ENCODE peak calls at places on chromosome 2, in four cellular contexts. B, P, V and W are unnamed samples.

GRCh38 chr2:109438773-109439191 is 175.0 kb downstream of the SEPTIN10 start:
- DNase-seq in B (peak), P (no peak), V (no peak), W (no peak)

GRCh38 chr2:58039170-58039611 is 7.4 kb upstream of the VRK2 start:
- DNase-seq in B (peak), P (no peak), V (no peak), W (no peak)

GRCh38 chr2:134457765-134458202 is 203.9 kb downstream of the MGAT5 start:
- DNase-seq in B (no peak), P (no peak), V (no peak), W (no peak)

GRCh38 chr2:71504611-71505010 is 51.2 kb downstream of the DYSF start:
- DNase-seq in B (no peak), P (no peak), V (no peak), W (no peak)

GRCh38 chr2:45741451-45741850 is 90.0 kb downstream of the PRKCE start:
- DNase-seq in B (no peak), P (no peak), V (no peak), W (no peak)

GRCh38 chr2:85438291-85439110 is 20.0 kb downstream of the SH2D6 start:
- DNase-seq in B (no peak), P (no peak), V (no peak), W (no peak)

GRCh38 chr2:67631474-67631873 is 234.3 kb downstream of the ETAA1 start:
- DNase-seq in B (no peak), P (no peak), V (no peak), W (no peak)

GRCh38 chr2:38039111-38039510 is 36.8 kb downstream of the CYP1B1 start:
- DNase-seq in B (peak), P (no peak), V (no peak), W (no peak)

GRCh38 chr2:240449764-240450531 is 14.5 kb downstream of the GPC1 start:
- DNase-seq in B (peak), P (peak), V (no peak), W (no peak)

GRCh38 chr2:241844831-241845578 is 13.7 kb downstream of the PDCD1 start:
- DNase-seq in B (no peak), P (no peak), V (no peak), W (peak)

GRCh38 chr2:26394694-26395093 is 7.0 kb upstream of the DRC1 start:
- DNase-seq in B (peak), P (no peak), V (no peak), W (no peak)

GRCh38 chr2:207528980-207529329 is 807 bp upstream of the CREB1 start:
- DNase-seq in B (no peak), P (peak), V (no peak), W (peak)

GRCh38 chr2:238574490-238575271 is 148.0 kb downstream of the ASB1 start:
- DNase-seq in B (no peak), P (no peak), V (no peak), W (no peak)

GRCh38 chr2:215397632-215398341 is 38.1 kb downstream of the FN1 start:
- DNase-seq in B (peak), P (no peak), V (no peak), W (no peak)

GRCh38 chr2:73284296-73285161 is at the start of gene FBXO41:
- DNase-seq in B (peak), P (peak), V (peak), W (peak)

GRCh38 chr2:48600917-48601316 is 16.7 kb upstream of the GTF2A1L start:
- DNase-seq in B (peak), P (no peak), V (no peak), W (no peak)

GRCh38 chr2:11984556-11985158 is 238.2 kb downstream of the LPIN1 start:
- DNase-seq in B (no peak), P (no peak), V (no peak), W (no peak)

GRCh38 chr2:13751955-13752354 is 880.6 kb upstream of the LRATD1 start:
- DNase-seq in B (no peak), P (no peak), V (no peak), W (no peak)

GRCh38 chr2:219460424-219460926 is 25.8 kb downstream of the SPEG start:
- DNase-seq in B (peak), P (peak), V (no peak), W (peak)

GRCh38 chr2:74991977-74992376 is 33.5 kb downstream of the POLE4 start:
- DNase-seq in B (peak), P (peak), V (no peak), W (no peak)

GRCh38 chr2:190860985-190861721 is 19.5 kb upstream of the GLS start:
- DNase-seq in B (peak), P (peak), V (peak), W (peak)

GRCh38 chr2:233035426-233036161 is 3.1 kb downstream of the NEU2 start:
- DNase-seq in B (no peak), P (no peak), V (no peak), W (no peak)

GRCh38 chr2:54204476-54204875 is 51.6 kb downstream of the TSPYL6 start:
- DNase-seq in B (no peak), P (no peak), V (no peak), W (no peak)

GRCh38 chr2:164589522-164589921 is 31.8 kb downstream of the GRB14 start:
- DNase-seq in B (no peak), P (no peak), V (no peak), W (no peak)

GRCh38 chr2:9287400-9288059 is 80.9 kb downstream of the ASAP2 start:
- DNase-seq in B (peak), P (peak), V (no peak), W (no peak)

GRCh38 chr2:219029829-219030165 is 11.5 kb downstream of the CFAP65 start:
- DNase-seq in B (peak), P (peak), V (peak), W (peak)

GRCh38 chr2:221501210-221501882 is 70.8 kb downstream of the EPHA4 start:
- DNase-seq in B (peak), P (no peak), V (no peak), W (no peak)

GRCh38 chr2:205734436-205734835 is 52.1 kb downstream of the NRP2 start:
- DNase-seq in B (peak), P (peak), V (no peak), W (peak)

GRCh38 chr2:215933141-215933540 is 80.2 kb downstream of the MREG start:
- DNase-seq in B (no peak), P (no peak), V (no peak), W (no peak)

GRCh38 chr2:177972782-177973181 is 99.8 kb downstream of the PDE11A start:
- DNase-seq in B (no peak), P (peak), V (peak), W (peak)

GRCh38 chr2:46067501-46068292 is 229.5 kb upstream of the EPAS1 start:
- DNase-seq in B (peak), P (peak), V (no peak), W (no peak)

GRCh38 chr2:69095246-69095645 is 82.3 kb downstream of the ANTXR1 start:
- DNase-seq in B (peak), P (no peak), V (no peak), W (no peak)

GRCh38 chr2:99389371-99389770 is 52.2 kb downstream of the EIF5B start:
- DNase-seq in B (peak), P (no peak), V (no peak), W (no peak)

GRCh38 chr2:98026927-98027522 is 31.3 kb upstream of the TMEM131 start:
- DNase-seq in B (no peak), P (no peak), V (no peak), W (no peak)

GRCh38 chr2:71483246-71483645 is 29.9 kb downstream of the DYSF start:
- DNase-seq in B (no peak), P (no peak), V (no peak), W (no peak)

GRCh38 chr2:218404351-218405145 is 4.9 kb downstream of the CTDSP1 start:
- DNase-seq in B (no peak), P (no peak), V (no peak), W (no peak)

GRCh38 chr2:176817061-176817565 is 395.5 kb upstream of the HNRNPA3 start:
- DNase-seq in B (no peak), P (peak), V (no peak), W (peak)

DNA sequence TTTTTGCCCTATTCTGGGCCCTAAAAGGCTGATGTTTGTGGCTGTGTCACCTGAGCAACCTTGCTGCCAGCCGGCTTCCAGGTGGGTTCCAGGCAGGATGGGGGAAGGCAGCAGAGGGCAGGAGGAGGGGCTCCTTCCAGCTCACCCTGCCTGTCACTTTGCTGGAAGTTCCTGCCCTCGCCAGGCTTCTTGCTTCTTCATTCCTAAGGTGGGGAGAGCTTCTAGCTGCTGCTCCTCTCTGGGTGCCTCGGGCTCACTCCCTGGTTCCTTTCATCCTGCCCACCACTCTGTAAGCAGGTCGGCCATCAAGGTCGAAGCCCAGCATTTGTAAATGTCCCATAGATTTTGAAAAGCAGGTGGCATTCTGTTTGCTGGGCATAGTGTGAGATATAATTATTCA is 249.4 kb upstream of the HS6ST1 start:
- DNase-seq in B (no peak), P (peak), V (peak), W (peak)
- H3K56ac ChIP-seq in B (no peak), P (no peak), V (no peak), W (no peak)

GRCh38 chr2:42372474-42372787 is 11.4 kb upstream of the COX7A2L start:
- DNase-seq in B (no peak), P (no peak), V (no peak), W (no peak)

GRCh38 chr2:42368817-42369550 is 8.0 kb upstream of the COX7A2L start:
- DNase-seq in B (no peak), P (no peak), V (no peak), W (no peak)

GRCh38 chr2:42372801-42373200 is 11.8 kb upstream of the COX7A2L start:
- DNase-seq in B (no peak), P (no peak), V (no peak), W (no peak)

GRCh38 chr2:42369551-42370229 is 8.7 kb upstream of the COX7A2L start:
- DNase-seq in B (no peak), P (peak), V (no peak), W (no peak)

GRCh38 chr2:42371621-42372473 is 10.8 kb upstream of the COX7A2L start:
- DNase-seq in B (no peak), P (no peak), V (no peak), W (no peak)
- H3K9ac ChIP-seq in B (no peak), P (no peak), V (no peak), W (no peak)

DNA sequence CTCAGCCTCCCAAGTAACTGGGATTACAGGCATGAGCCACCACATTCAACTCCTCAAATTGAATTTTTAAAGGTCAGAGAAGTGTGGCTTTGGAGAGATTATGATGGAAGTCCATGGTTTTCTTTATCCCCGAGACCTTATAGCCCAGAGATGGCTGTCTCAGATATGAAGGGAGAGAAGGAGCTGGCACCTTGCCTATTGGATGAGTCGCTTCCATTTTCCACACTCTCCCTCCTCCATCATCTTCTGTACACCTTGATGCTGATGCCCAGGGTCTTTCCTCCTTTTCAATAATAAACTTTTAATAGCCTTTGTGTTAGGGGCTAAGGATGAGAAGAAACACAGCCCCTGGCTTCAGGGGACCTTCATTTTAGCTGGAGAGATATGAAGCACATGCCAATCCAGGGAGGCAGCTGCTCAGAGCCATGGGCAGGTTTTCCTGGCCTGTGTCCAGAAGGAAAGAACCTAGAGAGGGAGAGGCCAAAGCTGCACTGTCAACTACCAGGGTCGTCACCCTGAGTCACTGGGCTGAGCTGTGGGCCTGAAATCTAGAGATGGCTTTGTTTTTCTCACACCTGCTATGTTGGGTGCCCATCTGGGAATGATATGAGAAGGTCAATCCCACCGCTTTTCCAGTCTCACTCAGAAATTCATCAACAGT is 146.0 kb upstream of the SERTAD2 start:
- DNase-seq in B (peak), P (no peak), V (no peak), W (no peak)
- H2BK15ac ChIP-seq in B (no peak), P (no peak), V (no peak), W (no peak)

GRCh38 chr2:196344397-196344796 is 173.0 kb upstream of the STK17B start:
- DNase-seq in B (no peak), P (no peak), V (no peak), W (no peak)
- H3K56ac ChIP-seq in B (no peak), P (no peak), V (no peak), W (no peak)